ENCODE peak calls at places on chromosomes 13 and 19, in four cellular contexts. J, I, W and S are unnamed samples. For H3K4me1, the result is how much of the 10 kb centered on the place peaks cover.

GRCh38 chr19:16370671-16371391 is 46.2 kb downstream of the KLF2 start:
- DNase-seq in I (no peak), J (no peak), W (peak), S (peak)

GRCh38 chr19:19866599-19867248 is 1.0 kb downstream of the ZNF253 start:
- DNase-seq in I (peak), W (no peak), J (peak), S (peak)

GRCh38 chr13:107518780-107519179 is 696.6 kb downstream of the LIG4 start:
- DNase-seq in J (no peak), I (no peak), W (no peak), S (no peak)

GRCh38 chr19:21398851-21399250 is 1.9 kb downstream of the ZNF493 start:
- DNase-seq in I (no peak), J (no peak), W (no peak), S (no peak)

GRCh38 chr19:13165091-13165997 is 15.1 kb downstream of the IER2 start:
- DNase-seq in W (no peak), I (peak), J (no peak), S (no peak)

GRCh38 chr13:102940143-102940542 is 94.3 kb downstream of the ERCC5 start:
- DNase-seq in W (no peak), I (no peak), J (no peak), S (no peak)

GRCh38 chr19:5789886-5790572 is 934 bp downstream of the DUS3L start:
- DNase-seq in J (no peak), I (no peak), W (no peak), S (no peak)

GRCh38 chr19:48635263-48635965 is 1.8 kb downstream of the DBP start:
- DNase-seq in I (peak), J (peak), W (peak), S (peak)

GRCh38 chr13:112185466-112185865 is 118.5 kb downstream of the SOX1 start:
- DNase-seq in W (no peak), I (no peak), J (no peak), S (no peak)

GRCh38 chr19:32902448-32902847 is 32.9 kb upstream of the SLC7A9 start:
- DNase-seq in I (no peak), J (no peak), W (no peak), S (no peak)

GRCh38 chr13:33015791-33016323 is 366 bp upstream of the KL start:
- DNase-seq in I (peak), J (no peak), W (no peak), S (peak)

GRCh38 chr19:4229179-4229931 is at the start of gene EBI3:
- DNase-seq in J (peak), I (no peak), W (peak), S (no peak)

GRCh38 chr19:7427944-7428343 is 60.9 kb downstream of the PEX11G start:
- DNase-seq in J (no peak), W (no peak), I (no peak), S (no peak)

GRCh38 chr13:102580552-102581169 is 16.1 kb upstream of the TPP2 start:
- DNase-seq in I (peak), J (peak), W (no peak), S (no peak)

GRCh38 chr19:40247735-40248262 is 21.3 kb upstream of the CCNP start:
- DNase-seq in I (no peak), W (no peak), J (no peak), S (no peak)

GRCh38 chr19:35585844-35586243 is at the start of gene PMIS2:
- DNase-seq in J (peak), W (no peak), I (peak), S (no peak)

GRCh38 chr19:18380843-18381242 is 5.1 kb upstream of the GDF15 start:
- DNase-seq in I (no peak), W (no peak), J (no peak), S (no peak)
- H3K4me1 ChIP-seq in I (under half), W (under half), J (half or more), S (under half)

DNA sequence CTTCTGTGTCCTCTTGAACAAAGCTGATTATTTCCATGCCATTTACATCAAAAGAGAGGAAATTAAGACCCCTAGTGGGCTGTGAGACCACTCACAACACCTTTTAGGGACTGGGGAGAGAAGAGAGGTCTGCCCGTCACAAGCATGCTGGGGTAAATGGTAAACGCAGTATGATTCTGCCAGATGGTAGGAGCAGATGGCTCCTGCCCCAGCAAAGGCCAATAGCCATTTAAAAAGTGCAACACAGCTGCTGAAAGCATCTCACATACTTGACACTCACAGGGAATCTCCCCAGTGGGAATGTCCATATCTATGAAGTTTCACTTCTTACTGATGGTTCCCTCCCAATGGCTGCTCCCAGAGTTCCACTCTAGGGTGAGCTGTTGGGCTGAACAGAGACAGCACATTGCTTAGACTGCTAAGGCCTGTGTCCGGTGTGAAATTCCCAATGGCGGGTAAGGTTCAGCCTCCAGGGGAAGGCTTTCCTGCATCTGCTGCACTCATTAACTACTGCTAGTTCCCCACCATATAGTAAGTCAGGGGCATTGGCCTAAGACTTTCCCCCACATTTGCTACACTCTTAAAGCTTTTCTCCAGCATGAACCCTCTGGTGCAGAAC is 7.4 kb downstream of the ZNF671 start:
- DNase-seq in I (no peak), W (no peak), J (no peak), S (no peak)
- H3K4me3 ChIP-seq in I (no peak), W (no peak), J (no peak), S (no peak)

DNA sequence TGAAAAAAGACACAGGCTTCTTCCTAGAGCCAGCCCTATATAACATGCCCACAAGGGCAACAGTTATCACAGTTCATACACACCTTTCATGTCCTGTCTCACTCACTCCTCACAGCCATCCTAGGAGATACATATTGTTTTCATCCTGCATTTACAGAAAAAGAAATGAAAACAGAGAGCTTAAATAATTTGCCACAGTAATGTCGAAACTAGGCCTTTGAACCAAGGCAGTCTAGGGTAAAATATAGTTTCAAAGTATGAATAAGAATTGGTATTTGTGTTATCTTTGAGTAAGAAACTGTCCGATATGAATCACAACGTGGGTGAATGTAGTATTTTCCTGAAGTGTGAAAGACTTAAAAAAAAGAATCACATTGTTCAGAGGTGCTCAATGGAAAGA is 26.8 kb downstream of the CLDN10 start:
- DNase-seq in W (no peak), J (no peak), I (no peak), S (no peak)
- H3K4me1 ChIP-seq in W (under half), J (under half), I (under half), S (under half)

DNA sequence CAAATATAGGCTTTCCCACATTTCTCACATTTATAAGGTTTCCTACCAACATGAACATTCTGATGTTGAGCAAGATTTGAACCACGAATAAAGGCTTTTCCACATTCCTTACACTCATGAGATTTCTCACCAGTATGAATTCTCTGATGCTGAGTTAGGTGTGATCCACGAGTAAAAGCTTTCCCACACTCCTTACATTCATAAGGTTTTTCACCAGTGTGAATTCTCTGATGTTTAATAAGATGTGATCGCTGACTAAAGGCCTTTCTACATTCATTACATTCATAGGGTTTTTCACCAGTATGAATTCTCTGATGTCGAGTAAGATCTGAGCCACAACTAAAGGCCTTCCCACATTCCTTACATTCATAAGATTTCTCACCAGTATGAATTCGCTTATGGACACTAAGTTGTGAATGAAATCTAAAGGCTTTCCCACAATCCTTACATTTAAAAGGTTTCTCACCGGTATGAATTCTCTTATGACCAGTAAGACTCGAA is 19.0 kb downstream of the ZNF790 start:
- DNase-seq in I (no peak), J (no peak), W (no peak), S (no peak)
- H3K4me3 ChIP-seq in I (no peak), J (no peak), W (peak), S (no peak)

DNA sequence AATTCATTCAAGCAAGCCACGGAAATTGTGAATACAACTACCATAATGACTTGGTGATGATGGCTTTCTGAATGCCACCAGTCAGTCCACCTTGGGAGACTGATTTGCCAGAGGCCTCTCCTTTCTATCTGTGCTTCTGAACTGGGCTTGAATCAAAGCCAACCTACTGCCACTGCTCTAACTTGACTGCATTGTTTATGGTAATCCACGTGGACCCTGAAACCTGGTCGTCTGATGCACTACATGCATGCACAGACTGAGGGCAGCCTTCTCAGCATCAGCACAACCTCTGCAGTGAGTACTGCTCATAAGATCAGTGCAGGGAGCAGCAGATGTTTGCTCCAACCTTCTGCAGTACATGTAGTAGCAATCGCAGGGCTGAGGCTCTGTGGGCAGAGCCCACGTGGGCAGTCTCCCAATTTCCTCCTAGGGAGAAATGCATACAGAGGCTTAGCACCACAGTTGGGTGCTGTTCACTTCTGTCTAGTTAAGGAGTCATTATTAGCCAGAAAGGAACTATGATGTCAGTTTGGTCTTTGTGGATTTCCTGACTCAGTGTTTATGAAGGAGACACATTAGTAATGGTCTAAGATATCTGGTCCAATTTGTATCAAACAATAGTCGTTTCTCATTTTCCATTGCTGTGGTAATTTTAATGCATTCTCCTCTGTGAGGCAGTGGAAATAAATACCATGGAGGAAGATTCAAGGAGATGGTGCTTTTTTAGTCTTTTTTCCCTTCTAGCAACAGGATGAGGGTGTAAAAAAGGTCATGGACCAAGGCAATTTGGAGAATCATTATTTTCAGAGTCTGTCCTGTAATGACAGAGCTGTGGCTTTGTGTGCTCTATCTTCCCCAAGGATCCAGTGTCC is 82.5 kb downstream of the AKAP11 start:
- DNase-seq in J (no peak), I (peak), W (no peak), S (no peak)
- H3K4me1 ChIP-seq in J (under half), I (under half), W (under half), S (under half)

GRCh38 chr13:39197645-39198007 is 159.4 kb downstream of the NHLRC3 start:
- DNase-seq in I (no peak), J (no peak), W (no peak), S (no peak)
- H3K4me3 ChIP-seq in I (no peak), J (no peak), W (no peak), S (no peak)

GRCh38 chr13:99270503-99270902 is 12.3 kb upstream of the GPR18 start:
- DNase-seq in W (no peak), I (no peak), J (no peak), S (no peak)
- H3K4me1 ChIP-seq in W (under half), I (under half), J (under half), S (under half)

GRCh38 chr19:46697142-46697960 is 19.6 kb downstream of the PRKD2 start:
- DNase-seq in J (peak), W (peak), I (peak), S (peak)
- H3K4me3 ChIP-seq in J (peak), W (no peak), I (no peak), S (peak)

DNA sequence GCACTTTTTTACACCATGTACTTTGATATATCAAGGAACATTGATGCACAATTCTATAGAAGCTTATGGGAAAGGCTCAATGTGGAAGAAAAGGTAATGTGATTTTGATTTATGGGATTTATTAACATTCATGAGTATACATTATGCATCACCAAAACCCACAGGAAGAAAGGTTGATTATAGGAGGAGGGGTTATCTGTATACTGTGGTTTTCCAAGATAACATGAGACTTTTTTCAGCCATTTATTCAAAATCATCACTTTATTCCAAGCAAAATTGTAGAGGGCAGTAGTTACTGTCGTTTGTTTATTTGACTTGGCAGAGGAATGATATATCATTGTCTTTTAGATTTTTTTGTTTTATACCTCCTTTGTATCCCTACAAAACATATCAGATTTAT is 54.9 kb downstream of the WDFY2 start:
- DNase-seq in J (no peak), W (no peak), I (no peak), S (no peak)
- H3K4me1 ChIP-seq in J (under half), W (under half), I (half or more), S (under half)

GRCh38 chr19:8900421-8900820 is 68.2 kb downstream of the MBD3L1 start:
- DNase-seq in W (no peak), I (no peak), J (no peak), S (no peak)
- H3K4me3 ChIP-seq in W (no peak), I (no peak), J (no peak), S (no peak)